ENCODE peak calls at places on chromosomes 13 and 19, in five cellular contexts. M is PC-9, H is hepatocyte, I is IMR-90, T is DND-41. X is an unnamed sample.

GRCh38 chr13:73754727-73755292 is 379.4 kb downstream of the KLF12 start:
- DNase-seq in M (peak), H (peak), I (peak), T (peak), X (peak)

GRCh38 chr19:43784251-43784980 is 3.6 kb upstream of the KCNN4 start:
- DNase-seq in M (peak), H (peak), I (peak), T (peak), X (peak)

GRCh38 chr19:18470153-18470552 is 32.2 kb upstream of the ISYNA1 start:
- DNase-seq in M (no peak), H (peak), I (no peak), T (no peak), X (no peak)

GRCh38 chr13:97142452-97142851 is 79.7 kb upstream of the MBNL2 start:
- DNase-seq in M (peak), H (peak), I (no peak), T (no peak), X (no peak)

GRCh38 chr19:29552454-29553280 is 26.9 kb downstream of the VSTM2B start:
- DNase-seq in M (no peak), H (no peak), I (no peak), T (no peak), X (no peak)

GRCh38 chr19:58581227-58582141 is 8.3 kb upstream of the MZF1 start:
- DNase-seq in M (no peak), H (peak), I (peak), T (peak), X (peak)

GRCh38 chr19:28687296-28687695 is 525.7 kb downstream of the UQCRFS1 start:
- DNase-seq in M (no peak), H (no peak), I (no peak), T (no peak), X (no peak)

GRCh38 chr13:43881580-43881979 is 1.9 kb downstream of the LACC1 start:
- DNase-seq in M (no peak), H (no peak), I (no peak), T (no peak), X (no peak)

GRCh38 chr13:35514801-35515502 is 38.5 kb upstream of the MAB21L1 start:
- DNase-seq in M (no peak), H (no peak), I (no peak), T (no peak), X (peak)

GRCh38 chr13:63463782-63464610 is 2048.3 kb upstream of the PCDH20 start:
- DNase-seq in M (no peak), H (no peak), I (no peak), T (no peak), X (no peak)
- H3K4me2 ChIP-seq in M (no peak), H (no peak), I (no peak), T (no peak), X (no peak)

GRCh38 chr13:76751278-76751677 is 134.9 kb downstream of the KCTD12 start:
- DNase-seq in M (no peak), H (no peak), I (no peak), T (no peak), X (no peak)
- H3K4me2 ChIP-seq in M (no peak), H (no peak), I (no peak), T (no peak), X (no peak)

GRCh38 chr13:50594276-50594970 is 249.1 kb downstream of the DLEU7 start:
- DNase-seq in M (no peak), H (no peak), I (no peak), T (peak), X (no peak)
- H3K4me2 ChIP-seq in M (no peak), H (no peak), I (no peak), T (peak), X (no peak)

DNA sequence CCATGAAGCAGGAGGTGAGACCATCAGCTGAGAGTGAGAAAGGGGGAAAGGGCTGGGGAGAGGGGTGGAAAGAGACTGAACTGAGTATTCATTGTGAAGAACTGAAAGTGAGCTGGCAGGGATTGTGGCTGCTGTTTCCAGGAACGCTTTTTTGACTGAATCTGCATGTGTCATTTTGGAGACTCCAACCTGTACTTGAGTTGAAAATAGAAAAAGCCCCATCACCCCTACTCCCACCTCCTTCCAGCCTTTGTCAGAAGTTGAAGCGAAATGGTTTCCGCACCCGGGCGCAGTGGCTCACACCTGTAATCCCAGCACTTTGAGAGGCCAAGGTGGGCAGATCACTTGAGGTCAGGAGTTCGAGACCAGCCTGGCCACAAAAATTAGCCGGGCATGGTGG is 128.0 kb upstream of the GPR12 start:
- DNase-seq in M (no peak), H (no peak), I (no peak), T (no peak), X (no peak)
- H3K4me2 ChIP-seq in M (no peak), H (no peak), I (no peak), T (no peak), X (no peak)

DNA sequence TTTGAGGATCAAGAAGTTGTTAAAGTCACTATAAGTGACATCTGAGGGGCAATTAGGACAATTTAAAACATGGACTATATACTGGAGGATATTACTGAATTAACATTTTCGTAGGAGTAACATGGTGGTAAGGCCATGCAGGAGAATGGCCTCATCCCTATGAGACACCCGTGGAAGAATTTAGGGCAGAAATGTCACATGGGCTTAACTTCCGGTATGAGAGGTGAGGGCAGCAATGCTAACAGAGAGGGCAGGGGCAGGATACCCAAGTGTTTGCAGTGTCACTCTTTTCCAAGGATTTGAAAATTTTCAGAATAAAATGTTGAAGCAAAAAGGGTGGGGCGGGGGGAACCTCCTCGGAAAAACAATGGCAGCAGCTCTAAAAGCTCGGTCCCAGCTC is 23.6 kb downstream of the RANBP3 start:
- DNase-seq in M (no peak), H (no peak), I (peak), T (no peak), X (no peak)
- H3K4me2 ChIP-seq in M (no peak), H (peak), I (peak), T (no peak), X (peak)

DNA sequence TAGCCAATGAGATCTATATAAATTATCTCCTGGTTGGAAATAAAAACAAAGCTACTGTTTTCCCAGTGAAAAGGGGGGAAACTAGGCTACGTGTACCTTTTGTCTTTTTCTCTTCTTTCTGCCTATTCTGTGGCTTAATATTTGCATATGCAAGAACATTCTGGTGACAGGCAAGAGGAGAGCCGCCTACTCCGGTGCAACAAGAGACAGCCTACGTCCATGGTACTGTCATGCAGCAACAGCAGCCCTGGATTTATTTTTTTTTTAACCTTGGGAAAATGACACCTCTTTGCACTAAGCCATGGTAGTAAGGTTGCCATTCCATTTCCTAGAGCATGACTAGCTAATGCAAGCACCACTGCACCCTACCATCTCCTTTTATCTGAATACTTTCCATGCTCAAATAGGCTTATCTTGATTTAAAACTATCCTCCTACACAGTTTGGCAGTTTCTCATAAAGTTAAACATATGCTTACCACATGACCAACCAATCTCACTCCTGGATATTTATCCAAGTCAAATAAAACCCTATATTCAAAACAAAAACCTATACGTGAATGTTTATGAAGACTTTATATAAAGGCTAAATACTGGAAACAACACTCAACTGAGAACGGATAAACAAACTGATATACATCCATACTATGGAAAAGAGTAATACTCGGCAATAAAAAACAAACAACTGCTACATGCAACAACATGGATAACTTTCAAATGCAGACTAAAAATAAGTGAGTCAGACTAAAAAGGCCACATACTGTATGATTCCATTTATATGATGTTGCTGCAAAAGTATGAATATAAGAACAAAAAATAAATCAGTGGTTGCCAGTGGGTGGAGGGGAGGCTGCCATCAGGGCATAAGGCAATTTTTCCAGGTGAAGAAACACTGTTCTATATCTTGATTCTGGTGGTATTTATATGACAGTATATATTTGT is 17.3 kb downstream of the NUFIP1 start:
- DNase-seq in M (no peak), H (no peak), I (peak), T (no peak), X (peak)
- H3K4me2 ChIP-seq in M (no peak), H (no peak), I (peak), T (no peak), X (no peak)

GRCh38 chr19:3320853-3321252 is 45.5 kb upstream of the NFIC start:
- DNase-seq in M (no peak), H (no peak), I (no peak), T (no peak), X (no peak)

GRCh38 chr19:3321696-3322095 is 44.7 kb upstream of the NFIC start:
- DNase-seq in M (no peak), H (no peak), I (no peak), T (no peak), X (no peak)

GRCh38 chr19:3322199-3322978 is 44.0 kb upstream of the NFIC start:
- DNase-seq in M (no peak), H (no peak), I (no peak), T (no peak), X (no peak)

GRCh38 chr19:3320354-3320670 is 46.1 kb upstream of the NFIC start:
- DNase-seq in M (no peak), H (no peak), I (no peak), T (no peak), X (peak)

GRCh38 chr19:3319643-3320353 is 46.6 kb upstream of the NFIC start:
- DNase-seq in M (no peak), H (no peak), I (no peak), T (no peak), X (peak)
- H3K4me2 ChIP-seq in M (no peak), H (no peak), I (no peak), T (no peak), X (no peak)

GRCh38 chr13:106326751-106327150 is 208.7 kb downstream of the EFNB2 start:
- DNase-seq in M (no peak), H (no peak), I (no peak), T (no peak), X (no peak)
- H3K4me2 ChIP-seq in M (no peak), H (no peak), I (no peak), T (no peak), X (no peak)